ENCODE peak calls at places on chromosomes 11 and 22, in nine cellular contexts. J is transverse colon; O is tibial artery; E is psoas muscle; B is CD8-positive, alpha-beta T cell; F is BE2C; M is mesendoderm; X is HAP-1; Y is HepG2. N is an unnamed sample.

GRCh38 chr11:15370774-15371173 is 256.1 kb downstream of the INSC start:
- DNase-seq in J (no peak), O (no peak), E (no peak), B (no peak), F (no peak), M (no peak), X (no peak), Y (no peak), N (no peak)

GRCh38 chr11:72524711-72525110 is 90.4 kb upstream of the CLPB start:
- DNase-seq in J (no peak), O (no peak), E (no peak), B (no peak), F (no peak), M (no peak), X (no peak), Y (no peak), N (no peak)

GRCh38 chr11:72083414-72083813 is 2.8 kb downstream of the LRRC51 start:
- DNase-seq in J (no peak), O (no peak), E (no peak), B (no peak), F (no peak), M (no peak), X (no peak), Y (no peak), N (no peak)

GRCh38 chr11:124467376-124468061 is 22.0 kb upstream of the OR8B8 start:
- DNase-seq in J (no peak), O (no peak), E (no peak), B (no peak), F (no peak), M (no peak), X (no peak), Y (no peak), N (no peak)

GRCh38 chr11:83612891-83613766 is 327.0 kb upstream of the CCDC90B start:
- DNase-seq in J (no peak), O (no peak), E (no peak), B (no peak), F (peak; percentile 66), M (peak; percentile 73), X (no peak), Y (no peak), N (no peak)

GRCh38 chr11:87031433-87032170 is 6.1 kb upstream of the TMEM135 start:
- DNase-seq in J (no peak), O (no peak), E (no peak), B (no peak), F (no peak), M (no peak), X (no peak), Y (no peak), N (no peak)

GRCh38 chr11:106473089-106473722 is 395.7 kb downstream of the AASDHPPT start:
- DNase-seq in J (no peak), O (no peak), E (no peak), B (no peak), F (no peak), M (no peak), X (no peak), Y (no peak), N (no peak)

GRCh38 chr11:105130189-105130813 is 9.3 kb downstream of the CARD18 start:
- DNase-seq in J (no peak), O (no peak), E (no peak), B (no peak), F (no peak), M (no peak), X (no peak), Y (no peak), N (no peak)

GRCh38 chr11:121595717-121596156 is 143.0 kb upstream of the SORL1-AS1 start:
- DNase-seq in J (no peak), O (peak; percentile 64), E (no peak), B (no peak), F (no peak), M (no peak), X (no peak), Y (no peak), N (no peak)

GRCh38 chr11:74316772-74317505 is 5.5 kb upstream of the P4HA3 start:
- DNase-seq in J (no peak), O (no peak), E (no peak), B (no peak), F (no peak), M (no peak), X (no peak), Y (no peak), N (no peak)

GRCh38 chr11:120399312-120399711 is 63.1 kb downstream of the ARHGEF12 start:
- DNase-seq in J (no peak), O (no peak), E (no peak), B (no peak), F (no peak), M (peak; percentile 37), X (no peak), Y (no peak), N (no peak)

GRCh38 chr11:64135711-64136110 is 30.2 kb downstream of the MACROD1 start:
- DNase-seq in J (no peak), O (no peak), E (no peak), B (no peak), F (no peak), M (no peak), X (no peak), Y (no peak), N (no peak)

GRCh38 chr22:19121631-19122142 is 525 bp downstream of the DGCR2 start:
- DNase-seq in J (peak; percentile 64), O (peak; percentile 46), E (peak; percentile 90), B (peak; percentile 35), F (peak; percentile 54), M (peak; percentile 59), X (peak; percentile 14), Y (no peak), N (peak; percentile 59)
- H3K4me1 ChIP-seq in J (peaks cover 42% of the 10 kb centered on the region), O (peaks cover 32% of the 10 kb centered on the region), E (peaks cover 53% of the 10 kb centered on the region), B (peaks cover 54% of the 10 kb centered on the region), F (no peaks in the 10 kb centered on the region), M (peaks cover 6% of the 10 kb centered on the region), X (peaks cover 15% of the 10 kb centered on the region), Y (peaks cover 68% of the 10 kb centered on the region), N (peaks cover 55% of the 10 kb centered on the region)

GRCh38 chr22:29380032-29380781 is 8.2 kb downstream of the AP1B1 start:
- DNase-seq in J (no peak), O (no peak), E (no peak), B (no peak), F (no peak), M (no peak), X (no peak), Y (no peak), N (no peak)

GRCh38 chr22:29379258-29379657 is 9.1 kb downstream of the AP1B1 start:
- DNase-seq in J (no peak), O (no peak), E (no peak), B (no peak), F (no peak), M (no peak), X (no peak), Y (no peak), N (no peak)

GRCh38 chr22:29375436-29376076 is 12.8 kb downstream of the AP1B1 start:
- DNase-seq in J (no peak), O (no peak), E (peak; percentile 72), B (no peak), F (no peak), M (peak; percentile 51), X (no peak), Y (no peak), N (no peak)

GRCh38 chr22:29380856-29381255 is 7.5 kb downstream of the AP1B1 start:
- DNase-seq in J (no peak), O (no peak), E (no peak), B (no peak), F (no peak), M (no peak), X (no peak), Y (no peak), N (no peak)

DNA sequence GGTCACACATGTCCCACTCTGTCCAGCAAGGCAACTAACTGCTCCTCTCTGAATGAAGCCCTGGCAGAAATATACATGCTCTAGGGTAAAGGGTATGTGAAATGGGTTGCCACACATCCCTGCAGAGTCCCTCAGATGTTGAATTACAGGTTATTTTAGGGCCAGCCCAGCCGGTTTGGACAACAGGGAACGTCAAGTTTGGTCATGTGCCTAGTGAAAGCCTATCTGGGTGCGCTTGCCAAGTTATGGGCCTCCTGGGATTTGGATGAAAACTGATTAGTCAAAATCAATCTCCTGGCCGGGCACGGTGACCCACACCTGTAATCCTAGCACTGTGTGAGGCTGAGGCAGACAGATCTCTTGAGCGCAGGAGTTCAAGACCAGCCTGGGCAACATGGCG is 10.4 kb downstream of the AP1B1 start:
- DNase-seq in J (no peak), O (no peak), E (no peak), B (no peak), F (no peak), M (no peak), X (no peak), Y (no peak), N (no peak)
- H3K4me3 ChIP-seq in J (no peak overlapping the region), O (no peak overlapping the region), E (no peak overlapping the region), B (no peak overlapping the region), F (no peak overlapping the region), M (no peak overlapping the region), X (no peak overlapping the region), Y (no peak overlapping the region), N (no peak overlapping the region)

DNA sequence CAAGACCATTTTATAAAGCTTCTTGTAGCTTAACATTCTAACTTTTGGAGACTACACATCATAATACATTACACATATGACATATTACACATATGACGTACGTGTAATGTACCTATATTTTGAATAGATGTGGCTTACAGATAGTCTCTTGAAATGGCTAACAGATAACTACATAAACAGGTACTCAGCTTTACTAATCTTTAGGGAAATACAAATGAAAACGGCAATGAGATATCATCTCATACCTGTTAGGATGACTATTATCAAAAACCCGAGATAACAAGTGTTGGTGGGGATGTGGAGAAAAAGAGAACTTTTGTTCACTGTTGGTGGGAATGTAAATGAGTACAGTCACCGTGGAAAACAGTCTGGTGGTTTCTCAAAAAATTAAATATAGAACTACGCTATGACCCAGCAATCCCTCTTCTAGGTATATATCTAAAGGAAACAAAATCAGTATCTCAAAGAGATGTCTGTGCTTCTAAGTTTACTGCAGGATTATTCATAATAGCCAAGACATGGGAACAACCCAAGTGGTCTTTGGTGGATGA is 247.6 kb downstream of the ETS1 start:
- DNase-seq in J (no peak), O (no peak), E (no peak), B (no peak), F (no peak), M (no peak), X (no peak), Y (no peak), N (no peak)
- H3K4me1 ChIP-seq in J (peaks cover 6% of the 10 kb centered on the region), O (no peaks in the 10 kb centered on the region), E (no peaks in the 10 kb centered on the region), B (peaks cover 53% of the 10 kb centered on the region), F (peaks cover 7% of the 10 kb centered on the region), M (no peaks in the 10 kb centered on the region), X (no peaks in the 10 kb centered on the region), Y (peaks cover 30% of the 10 kb centered on the region), N (peaks cover 56% of the 10 kb centered on the region)

DNA sequence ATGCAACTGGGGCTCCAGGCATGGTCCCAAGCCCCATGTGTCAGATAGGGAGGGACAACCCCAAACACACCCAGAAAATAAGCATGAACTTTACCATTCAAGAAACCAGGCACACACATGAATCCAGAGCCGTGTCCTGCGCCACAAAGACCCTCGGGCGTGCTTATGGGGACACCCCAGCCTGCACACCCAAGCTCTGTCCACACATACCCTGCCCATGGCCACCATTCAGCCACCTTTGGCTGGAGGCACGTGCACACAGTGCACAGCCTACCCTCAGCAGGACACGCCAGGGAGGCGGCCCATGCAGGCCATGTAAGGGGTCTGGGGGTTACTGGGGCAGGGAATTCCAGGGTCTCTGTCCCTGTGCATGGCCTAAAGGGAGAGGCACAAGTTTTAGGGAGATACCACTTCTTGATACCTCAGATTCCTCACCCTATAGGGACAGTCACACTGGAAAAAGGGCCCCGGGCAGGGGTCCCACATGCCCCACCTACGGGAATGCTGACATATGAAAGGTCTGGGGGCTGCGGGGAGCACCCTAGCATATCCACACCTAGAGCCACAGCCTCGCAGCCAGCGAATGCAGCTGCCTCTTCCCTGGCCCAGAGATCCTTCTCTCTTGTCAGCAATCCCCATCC is 20.6 kb downstream of the PACSIN2 start:
- DNase-seq in J (peak; percentile 32), O (no peak), E (no peak), B (no peak), F (no peak), M (no peak), X (no peak), Y (peak; percentile 27), N (no peak)
- H3K4me3 ChIP-seq in J (peak overlapping the region; percentile 17), O (peak overlapping the region; percentile 50), E (peak overlapping the region; percentile 29), B (no peak overlapping the region), F (no peak overlapping the region), M (no peak overlapping the region), X (no peak overlapping the region), Y (peak overlapping the region; percentile 47), N (peak overlapping the region; percentile 23)